ENCODE peak calls at places on chromosomes 6 and 20, in seven cellular contexts. E, H, Q, W, D, K and F are unnamed samples.
A peak's percentile ranks its signal among the peaks of the same experiment; 100 is the strongest.

GRCh38 chr20:62317167-62317655 is 14.4 kb downstream of the ADRM1 start:
- DNase-seq in E (no peak), D (no peak), W (no peak), Q (no peak), H (no peak), K (no peak), F (no peak)

GRCh38 chr6:33170176-33171095 is 21.8 kb downstream of the COL11A2 start:
- DNase-seq in E (no peak), K (no peak), D (no peak), Q (no peak), W (no peak), H (peak; percentile 24), F (no peak)

GRCh38 chr6:134035823-134036296 is 16.6 kb downstream of the SLC2A12 start:
- DNase-seq in E (no peak), D (no peak), K (peak; percentile 64), H (peak; percentile 61), W (no peak), Q (no peak), F (peak; percentile 39)

GRCh38 chr20:63009988-63010769 is 3.4 kb upstream of the BHLHE23 start:
- DNase-seq in E (no peak), H (no peak), W (peak; percentile 89), D (no peak), Q (no peak), K (peak; percentile 47), F (no peak)

GRCh38 chr6:104599821-104600658 is 259.7 kb downstream of the HACE1 start:
- DNase-seq in Q (no peak), D (no peak), W (no peak), K (no peak), H (no peak), E (no peak), F (no peak)

GRCh38 chr6:25056130-25056529 is 120.4 kb upstream of the RIPOR2 start:
- DNase-seq in E (no peak), Q (no peak), K (no peak), H (peak; percentile 51), W (peak; percentile 55), D (no peak), F (no peak)

GRCh38 chr6:85361643-85362014 is 88.3 kb upstream of the NT5E start:
- DNase-seq in E (no peak), W (no peak), Q (no peak), D (no peak), K (no peak), H (no peak), F (no peak)

GRCh38 chr6:108946695-108947094 is 98.5 kb downstream of the ARMC2 start:
- DNase-seq in W (no peak), Q (no peak), E (no peak), K (peak; percentile 34), D (no peak), H (no peak), F (no peak)

GRCh38 chr6:31068738-31069340 is 43.5 kb downstream of the C6orf15 start:
- DNase-seq in K (peak; percentile 83), E (peak; percentile 87), H (peak; percentile 67), D (peak; percentile 43), Q (peak; percentile 74), W (peak; percentile 85), F (peak; percentile 80)

GRCh38 chr6:37313698-37314097 is 40.1 kb upstream of the RNF8 start:
- DNase-seq in D (no peak), K (no peak), E (no peak), Q (no peak), W (no peak), H (no peak), F (no peak)

GRCh38 chr6:146950351-146950835 is 253.8 kb upstream of the STXBP5 start:
- DNase-seq in K (peak; percentile 8), Q (no peak), D (no peak), W (peak; percentile 7), E (no peak), H (no peak), F (no peak)

GRCh38 chr6:88008411-88008810 is 39.2 kb upstream of the SPACA1 start:
- DNase-seq in E (no peak), H (no peak), Q (no peak), W (no peak), K (no peak), D (no peak), F (no peak)

GRCh38 chr6:7238900-7239589 is 74.0 kb downstream of the SSR1 start:
- DNase-seq in Q (peak; percentile 97), E (peak; percentile 74), H (peak; percentile 93), K (peak; percentile 67), W (peak; percentile 72), D (peak; percentile 57), F (peak; percentile 97)

GRCh38 chr20:63782051-63782471 is 42.5 kb downstream of the SLC2A4RG start:
- DNase-seq in K (no peak), W (no peak), E (no peak), D (no peak), Q (no peak), H (peak; percentile 26), F (no peak)

GRCh38 chr20:61608275-61609085 is 356.4 kb downstream of the CDH4 start:
- DNase-seq in Q (peak; percentile 43), K (peak; percentile 31), E (peak; percentile 56), D (no peak), H (peak; percentile 8), W (no peak), F (no peak)

GRCh38 chr20:41029150-41029872 is 689 bp downstream of the TOP1 start:
- DNase-seq in K (no peak), H (no peak), W (peak; percentile 69), Q (peak; percentile 69), D (no peak), E (peak; percentile 31), F (peak; percentile 73)

GRCh38 chr20:2873747-2874041 is 413 bp downstream of the PTPRA start:
- DNase-seq in Q (peak; percentile 73), K (peak; percentile 28), W (peak; percentile 73), E (no peak), D (peak; percentile 55), H (peak; percentile 74), F (peak; percentile 62)

GRCh38 chr6:43274916-43275597 is 23.0 kb upstream of the SLC22A7 start:
- DNase-seq in E (no peak), H (no peak), Q (peak; percentile 92), D (no peak), W (peak; percentile 70), K (no peak), F (peak; percentile 86)

GRCh38 chr6:86192123-86192522 is 549.4 kb upstream of the SYNCRIP start:
- DNase-seq in E (no peak), Q (no peak), W (no peak), H (peak; percentile 30), K (no peak), D (no peak), F (peak; percentile 14)

GRCh38 chr6:21533678-21534077 is 59.9 kb upstream of the SOX4 start:
- DNase-seq in Q (no peak), W (no peak), E (no peak), K (peak; percentile 11), H (no peak), D (no peak), F (no peak)

GRCh38 chr6:7561153-7561964 is 19.9 kb downstream of the DSP start:
- DNase-seq in W (no peak), K (peak; percentile 27), D (no peak), H (no peak), Q (peak; percentile 94), E (no peak), F (peak; percentile 96)

GRCh38 chr20:51447097-51447764 is 95.3 kb downstream of the NFATC2 start:
- DNase-seq in D (no peak), K (peak; percentile 98), Q (peak; percentile 40), W (no peak), H (no peak), E (peak; percentile 88), F (no peak)

GRCh38 chr20:57250607-57251343 is 15.7 kb downstream of the BMP7 start:
- DNase-seq in D (no peak), W (no peak), E (no peak), K (no peak), H (peak; percentile 71), Q (no peak), F (no peak)

GRCh38 chr6:14664616-14665315 is 547.2 kb downstream of the CD83 start:
- DNase-seq in W (no peak), D (no peak), K (no peak), H (peak; percentile 60), E (no peak), Q (no peak), F (no peak)

GRCh38 chr20:63416109-63416430 is 54.9 kb upstream of the CHRNA4 start:
- DNase-seq in Q (no peak), E (no peak), W (no peak), D (no peak), K (no peak), H (no peak), F (no peak)

GRCh38 chr20:50919567-50919966 is 11.7 kb downstream of the ADNP start:
- DNase-seq in H (no peak), Q (no peak), D (no peak), E (peak; percentile 49), K (peak; percentile 84), W (no peak), F (no peak)

GRCh38 chr20:50108571-50109235 is 4.2 kb downstream of the UBE2V1 start:
- DNase-seq in K (no peak), W (no peak), D (no peak), H (no peak), Q (no peak), E (no peak), F (no peak)

GRCh38 chr6:14383393-14384174 is 266.0 kb downstream of the CD83 start:
- DNase-seq in Q (no peak), W (no peak), E (no peak), D (no peak), K (no peak), H (peak; percentile 24), F (no peak)

GRCh38 chr6:1208876-1209275 is 103.0 kb upstream of the FOXQ1 start:
- DNase-seq in Q (no peak), W (no peak), E (peak; percentile 35), H (no peak), D (no peak), K (peak; percentile 4), F (no peak)

GRCh38 chr20:8633366-8633765 is 435.5 kb upstream of the PLCB4 start:
- DNase-seq in K (peak; percentile 59), Q (no peak), D (no peak), H (no peak), W (no peak), E (peak; percentile 31), F (no peak)

GRCh38 chr6:23388239-23388803 is 737.7 kb upstream of the NRSN1 start:
- DNase-seq in H (no peak), W (no peak), K (no peak), E (no peak), Q (no peak), D (no peak), F (no peak)

GRCh38 chr20:12673352-12673751 is 335.4 kb upstream of the SPTLC3 start:
- DNase-seq in H (no peak), K (no peak), E (no peak), W (no peak), D (no peak), Q (no peak), F (no peak)